ENCODE peak calls at places on chromosomes 12 and 14, in eight cellular contexts. R is neural progenitor cell, C is ovary, I is A673, Z is AG04450, Q is stomach, F is heart left ventricle, U is astrocyte. G is an unnamed sample.

GRCh38 chr12:113239288-113239771 is 18.1 kb downstream of the TPCN1 start:
- DNase-seq in R (no peak), C (no peak), I (no peak), Z (no peak), Q (no peak), F (no peak), U (no peak), G (no peak)

GRCh38 chr14:61264022-61264571 is 17.0 kb downstream of the TMEM30B start:
- DNase-seq in R (no peak), C (no peak), I (no peak), Z (no peak), Q (no peak), F (no peak), U (no peak), G (no peak)

GRCh38 chr14:60315181-60315580 is 66.2 kb downstream of the PPM1A start:
- DNase-seq in R (no peak), C (no peak), I (no peak), Z (no peak), Q (no peak), F (no peak), U (no peak), G (no peak)

GRCh38 chr14:53226553-53226952 is 73.4 kb upstream of the DDHD1 start:
- DNase-seq in R (no peak), C (no peak), I (no peak), Z (no peak), Q (no peak), F (peak), U (no peak), G (no peak)

GRCh38 chr14:67738740-67739504 is 37.2 kb downstream of the RDH12 start:
- DNase-seq in R (no peak), C (peak), I (peak), Z (peak), Q (peak), F (peak), U (peak), G (peak)

GRCh38 chr12:118238888-118239287 is 103.0 kb downstream of the PEBP1 start:
- DNase-seq in R (no peak), C (no peak), I (no peak), Z (no peak), Q (no peak), F (no peak), U (no peak), G (no peak)

GRCh38 chr12:117583092-117583491 is 221.7 kb upstream of the NOS1 start:
- DNase-seq in R (no peak), C (no peak), I (no peak), Z (no peak), Q (no peak), F (no peak), U (no peak), G (no peak)

GRCh38 chr14:89033756-89034155 is 209.3 kb downstream of the TTC8 start:
- DNase-seq in R (no peak), C (no peak), I (no peak), Z (no peak), Q (peak), F (no peak), U (no peak), G (no peak)

GRCh38 chr12:10363922-10364838 is 25.7 kb downstream of the KLRK1 start:
- DNase-seq in R (peak), C (peak), I (peak), Z (no peak), Q (peak), F (peak), U (peak), G (peak)

GRCh38 chr12:99390707-99391106 is 256.8 kb upstream of the GARIN6 start:
- DNase-seq in R (peak), C (no peak), I (no peak), Z (no peak), Q (no peak), F (no peak), U (no peak), G (no peak)

GRCh38 chr14:52033131-52033642 is 35.7 kb downstream of the NID2 start:
- DNase-seq in R (peak), C (no peak), I (peak), Z (no peak), Q (no peak), F (no peak), U (peak), G (peak)

GRCh38 chr14:73715707-73716106 is 1.5 kb upstream of the PNMA1 start:
- DNase-seq in R (no peak), C (no peak), I (no peak), Z (no peak), Q (no peak), F (no peak), U (no peak), G (no peak)

GRCh38 chr12:28652239-28652638 is 462.0 kb downstream of the CCDC91 start:
- DNase-seq in R (no peak), C (no peak), I (no peak), Z (no peak), Q (no peak), F (no peak), U (no peak), G (no peak)

GRCh38 chr14:68876976-68877375 is 84.1 kb upstream of the ZFP36L1 start:
- DNase-seq in R (no peak), C (no peak), I (no peak), Z (no peak), Q (no peak), F (no peak), U (no peak), G (no peak)

GRCh38 chr12:116423053-116423452 is 136.1 kb upstream of the MAP1LC3B2 start:
- DNase-seq in R (no peak), C (peak), I (no peak), Z (no peak), Q (no peak), F (no peak), U (no peak), G (peak)

GRCh38 chr12:2543801-2544200 is 251.0 kb upstream of the FKBP4 start:
- DNase-seq in R (no peak), C (no peak), I (no peak), Z (no peak), Q (no peak), F (no peak), U (no peak), G (no peak)

GRCh38 chr12:48813464-48814312 is 4.6 kb upstream of the CACNB3 start:
- DNase-seq in R (peak), C (peak), I (no peak), Z (no peak), Q (no peak), F (no peak), U (peak), G (peak)
- TF ChIP-seq CTCF in R (peak), C (no peak), I (no peak), Z (no peak), Q (no peak), F (no peak), U (no peak), G (no peak)

DNA sequence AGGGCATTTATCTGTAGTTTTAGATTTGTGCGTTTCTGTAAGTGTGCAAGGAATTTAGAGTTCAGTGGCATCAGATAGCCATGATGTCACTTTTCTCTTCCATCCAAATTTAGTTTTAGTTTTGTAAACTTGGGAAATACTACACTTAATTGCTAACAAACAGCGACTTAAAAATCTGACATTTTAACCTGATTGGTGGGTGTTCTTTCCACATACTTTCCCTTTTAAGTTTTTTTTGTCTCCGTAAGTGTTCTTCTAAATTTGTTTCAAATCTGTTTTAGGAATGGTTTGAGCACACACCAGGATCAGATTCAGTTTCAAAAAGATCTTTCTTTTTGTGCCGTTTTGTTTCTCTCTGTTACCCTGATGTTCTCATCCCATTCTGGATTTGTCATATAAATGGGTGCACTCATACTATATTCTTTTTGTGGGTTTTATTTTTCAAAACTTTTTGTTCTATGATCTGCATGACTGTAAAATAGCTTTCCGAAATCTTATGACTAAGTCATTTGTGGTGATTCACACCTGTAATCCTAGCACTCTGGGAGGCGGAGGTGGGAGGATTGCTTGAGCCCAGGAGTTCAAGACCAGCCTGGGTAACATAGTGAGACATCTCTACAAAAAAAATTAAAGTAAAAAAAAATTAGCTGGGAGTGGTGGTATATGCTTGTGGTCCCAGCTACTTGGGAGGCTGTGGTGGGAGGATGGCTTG is 58.9 kb downstream of the FBXO34 start:
- DNase-seq in R (no peak), C (no peak), I (no peak), Z (no peak), Q (no peak), F (no peak), U (no peak), G (peak)
- H3K4me3 ChIP-seq in R (no peak), C (no peak), I (no peak), Z (no peak), Q (no peak), F (no peak), U (no peak), G (peak)

DNA sequence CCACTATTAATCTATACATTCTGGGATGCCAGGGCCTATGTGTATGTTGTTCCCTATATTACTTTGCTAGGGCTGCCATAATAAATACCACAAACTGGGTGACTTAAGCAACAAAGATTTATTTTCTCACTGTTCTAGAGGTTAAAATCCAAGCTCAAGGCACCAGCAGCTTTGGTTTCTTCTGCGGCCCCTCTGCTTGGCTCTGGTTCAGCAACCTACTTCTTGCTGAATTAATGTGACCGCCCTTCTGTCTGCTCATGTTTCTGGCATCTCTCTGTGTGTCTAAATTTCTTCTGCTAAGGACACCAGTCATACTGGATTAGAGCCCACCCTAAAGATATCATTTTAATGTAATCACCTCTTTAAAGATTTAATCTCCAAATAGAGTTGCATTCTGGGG is 84.7 kb downstream of the ZNF664 start:
- DNase-seq in R (no peak), C (no peak), I (no peak), Z (no peak), Q (no peak), F (no peak), U (peak), G (no peak)
- TF ChIP-seq CTCF in R (no peak), C (no peak), I (no peak), Z (no peak), Q (no peak), F (no peak), U (no peak), G (no peak)

DNA sequence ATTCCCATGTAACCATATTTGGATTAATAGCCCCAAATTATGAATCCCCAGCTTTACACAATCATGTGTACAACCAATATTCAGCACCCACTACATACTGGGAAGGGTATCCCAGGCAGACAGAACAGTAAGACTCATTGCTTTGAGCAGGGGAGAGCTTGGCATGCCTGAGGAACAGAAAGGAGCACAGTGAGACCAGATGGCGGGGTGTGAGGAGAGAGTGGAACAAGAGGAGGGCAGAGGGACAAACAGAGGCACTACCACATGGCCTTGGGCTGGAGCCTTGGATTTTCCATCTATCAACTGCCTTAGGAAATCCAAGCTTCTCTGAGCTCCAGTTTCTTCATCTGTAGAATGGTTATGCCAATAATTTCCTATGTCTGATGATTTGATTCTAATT is 3.8 kb downstream of the DGKA start:
- DNase-seq in R (no peak), C (no peak), I (no peak), Z (no peak), Q (no peak), F (no peak), U (no peak), G (no peak)
- H3K4me3 ChIP-seq in R (no peak), C (no peak), I (no peak), Z (no peak), Q (no peak), F (no peak), U (no peak), G (no peak)

DNA sequence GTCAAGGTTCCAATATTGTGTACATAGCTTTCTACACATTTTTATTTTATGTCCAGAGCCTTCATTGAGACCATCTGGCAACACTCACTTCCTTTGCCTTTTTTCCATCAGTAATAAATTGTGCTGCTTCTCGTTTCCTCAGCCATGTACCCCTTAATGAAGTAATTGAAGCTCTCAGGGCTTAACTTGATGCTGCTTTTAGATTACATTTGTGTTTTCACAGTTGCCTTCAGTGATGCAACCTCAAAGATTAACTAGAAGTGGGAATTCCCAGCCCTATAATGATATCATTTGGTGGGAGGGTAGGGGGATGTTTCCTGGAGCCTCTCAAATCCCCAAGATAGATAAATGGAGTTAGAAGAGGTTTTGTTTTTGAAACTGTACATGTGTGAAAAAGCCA is 80.2 kb upstream of the KRR1 start:
- DNase-seq in R (no peak), C (no peak), I (peak), Z (no peak), Q (no peak), F (no peak), U (no peak), G (peak)
- TF ChIP-seq CTCF in R (no peak), C (no peak), I (no peak), Z (no peak), Q (no peak), F (no peak), U (no peak), G (no peak)

GRCh38 chr14:21509432-21510143 is 1.6 kb downstream of the METTL3 start:
- DNase-seq in R (no peak), C (no peak), I (no peak), Z (no peak), Q (no peak), F (no peak), U (no peak), G (no peak)
- H3K4me3 ChIP-seq in R (peak), C (peak), I (peak), Z (peak), Q (peak), F (no peak), U (peak), G (peak)

DNA sequence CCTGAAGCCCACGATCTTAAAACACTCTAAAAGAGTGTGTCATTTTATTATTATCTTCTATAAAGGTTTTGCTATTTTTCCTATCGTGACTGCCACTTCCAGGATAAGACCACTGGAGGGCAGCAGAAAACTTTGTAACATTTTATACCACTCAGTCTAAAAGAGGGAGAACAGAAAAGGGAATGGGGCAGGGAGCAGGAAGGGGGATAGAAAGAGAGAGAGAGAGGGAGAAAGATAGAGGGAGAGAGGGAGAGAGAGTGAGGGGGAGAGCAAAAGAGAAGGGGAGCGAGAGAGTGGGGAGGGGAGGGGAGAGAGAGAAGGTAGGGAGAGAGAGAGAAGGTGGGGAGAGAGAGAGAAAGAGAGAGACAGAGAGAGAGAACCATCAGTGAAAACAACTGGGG is 2.0 kb upstream of the ART4 start:
- DNase-seq in R (peak), C (peak), I (peak), Z (peak), Q (peak), F (peak), U (peak), G (peak)
- TF ChIP-seq CTCF in R (peak), C (peak), I (peak), Z (peak), Q (no peak), F (peak), U (peak), G (peak)

G was measured in fibroblast of the aortic adventitia.